ENCODE peak calls at places on chromosomes 3 and 15, in five cellular contexts. W is neural crest cell, R is heart right ventricle, V is bronchial epithelial cell, K is HFFc6. C is an unnamed sample.

GRCh38 chr15:101038327-101039003 is 119.3 kb downstream of the LRRK1 start:
- DNase-seq in R (no peak), W (no peak), V (no peak), K (no peak), C (no peak)

GRCh38 chr3:32296251-32297204 is 58.0 kb downstream of the CMTM8 start:
- DNase-seq in W (peak), V (peak), R (peak), K (peak), C (peak)

GRCh38 chr15:75037685-75038084 is 14.3 kb downstream of the PPCDC start:
- DNase-seq in W (no peak), V (peak), K (no peak), R (no peak), C (no peak)

GRCh38 chr15:55993804-55994539 is 560 bp upstream of the NEDD4 start:
- DNase-seq in R (no peak), K (peak), W (no peak), V (peak), C (peak)

GRCh38 chr3:55091381-55092225 is 163.7 kb upstream of the LRTM1 start:
- DNase-seq in W (no peak), R (no peak), V (peak), K (peak), C (no peak)

GRCh38 chr3:181709537-181710279 is 2.0 kb upstream of the SOX2 start:
- DNase-seq in V (peak), W (peak), K (peak), R (peak), C (no peak)

GRCh38 chr3:36959821-36960220 is 15.0 kb upstream of the TRANK1 start:
- DNase-seq in V (no peak), R (no peak), W (no peak), K (peak), C (no peak)

GRCh38 chr3:41893977-41894376 is 67.9 kb downstream of the ULK4 start:
- DNase-seq in V (peak), R (no peak), K (peak), W (no peak), C (no peak)

GRCh38 chr3:53346514-53346913 is 829 bp downstream of the DCP1A start:
- DNase-seq in R (no peak), V (peak), W (no peak), K (no peak), C (no peak)

GRCh38 chr3:187368251-187368733 is at the start of gene RTP4:
- DNase-seq in W (no peak), K (no peak), V (peak), R (no peak), C (no peak)

GRCh38 chr15:79887054-79887453 is 9.8 kb downstream of the MTHFS start:
- DNase-seq in V (no peak), R (no peak), W (no peak), K (no peak), C (no peak)

GRCh38 chr3:138452491-138452890 is 18.1 kb downstream of the ESYT3 start:
- DNase-seq in K (no peak), W (no peak), V (no peak), R (no peak), C (no peak)

GRCh38 chr3:83426311-83426710 is 1532.5 kb upstream of the CADM2 start:
- DNase-seq in V (no peak), K (no peak), R (no peak), W (no peak), C (no peak)

GRCh38 chr3:56254835-56255234 is 213.4 kb downstream of the ERC2 start:
- DNase-seq in W (no peak), K (no peak), R (no peak), V (peak), C (no peak)
- TF ChIP-seq CTCF in W (peak), K (peak), R (peak), V (peak), C (no peak)

DNA sequence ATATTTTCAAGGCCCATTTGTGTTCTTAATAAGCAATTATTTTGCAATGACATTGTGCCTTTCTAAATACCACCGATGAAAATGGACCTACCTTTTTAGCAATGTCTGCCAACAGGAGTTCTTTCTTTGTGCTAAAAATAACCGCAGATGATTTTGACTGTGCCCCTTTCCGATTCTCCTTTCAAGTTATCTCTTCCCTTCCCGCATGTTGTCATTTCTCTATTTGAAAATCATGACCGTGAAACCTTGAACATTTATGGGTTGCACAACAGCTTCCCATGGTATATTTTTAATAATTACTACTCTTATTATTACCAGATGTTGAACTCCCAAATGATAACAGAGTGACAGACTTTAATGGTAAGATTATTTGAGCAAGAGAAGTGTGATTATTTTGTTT is 10.3 kb upstream of the ETFA start:
- DNase-seq in V (no peak), W (no peak), R (no peak), K (no peak), C (no peak)
- TF ChIP-seq CTCF in V (no peak), W (no peak), R (no peak), K (no peak), C (no peak)

GRCh38 chr15:95922431-95922830 is 408.1 kb upstream of the NR2F2 start:
- DNase-seq in R (no peak), V (peak), W (no peak), K (no peak), C (no peak)
- TF ChIP-seq CTCF in R (no peak), V (no peak), W (no peak), K (no peak), C (no peak)

DNA sequence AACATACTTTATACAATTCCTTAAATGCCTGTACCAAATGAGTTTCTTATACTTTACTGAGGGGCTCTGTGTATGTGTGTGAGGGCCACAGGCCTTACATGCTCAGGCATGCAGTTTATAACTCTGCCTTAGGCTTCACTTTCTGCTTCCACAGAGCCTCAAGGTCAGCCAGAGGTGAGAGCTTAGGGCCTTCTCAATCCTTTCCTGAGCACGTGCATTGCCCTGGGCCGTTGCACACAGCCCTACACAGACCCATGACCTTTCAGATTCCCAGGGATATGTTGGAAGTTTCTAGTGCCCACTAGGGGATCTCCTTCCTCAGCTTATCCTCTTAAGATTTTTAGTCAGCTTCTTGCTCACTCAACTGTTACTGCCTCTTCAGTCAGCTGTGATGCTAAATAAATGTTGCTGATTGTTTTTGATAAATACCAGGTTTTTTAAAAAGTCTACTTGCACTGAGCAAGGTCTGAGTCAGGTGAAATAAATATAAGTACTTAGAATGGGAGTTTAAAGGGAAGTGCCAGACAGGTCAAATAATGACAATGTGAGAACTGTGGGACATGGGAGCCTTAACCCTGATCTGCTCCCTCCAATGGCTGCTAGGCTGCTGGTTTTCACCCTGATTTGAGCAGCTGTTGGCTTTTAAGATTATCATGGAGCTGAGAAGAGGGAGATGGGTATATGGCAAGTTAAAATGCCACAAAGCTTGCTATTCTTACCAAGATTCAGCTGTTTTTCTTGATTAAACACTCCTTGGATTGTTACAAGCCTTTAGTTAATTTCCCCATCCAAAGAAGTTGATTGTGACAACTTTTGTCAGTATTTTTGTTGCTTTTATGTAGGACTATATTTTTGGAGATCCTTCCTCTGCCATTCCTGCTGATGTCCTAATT is 169.5 kb downstream of the PLD1 start:
- DNase-seq in K (peak), W (no peak), R (no peak), V (peak), C (no peak)
- TF ChIP-seq CTCF in K (peak), W (no peak), R (no peak), V (no peak), C (no peak)

GRCh38 chr3:94310736-94311135 is 247.9 kb downstream of the NSUN3 start:
- DNase-seq in K (no peak), V (no peak), W (no peak), R (no peak), C (no peak)

GRCh38 chr3:94305835-94306685 is 243.2 kb downstream of the NSUN3 start:
- DNase-seq in W (no peak), V (no peak), R (no peak), K (no peak), C (no peak)

GRCh38 chr3:94307588-94307987 is 244.7 kb downstream of the NSUN3 start:
- DNase-seq in R (no peak), W (no peak), V (peak), K (no peak), C (no peak)

GRCh38 chr3:94311651-94312050 is 248.8 kb downstream of the NSUN3 start:
- DNase-seq in W (no peak), K (no peak), V (no peak), R (no peak), C (no peak)

DNA sequence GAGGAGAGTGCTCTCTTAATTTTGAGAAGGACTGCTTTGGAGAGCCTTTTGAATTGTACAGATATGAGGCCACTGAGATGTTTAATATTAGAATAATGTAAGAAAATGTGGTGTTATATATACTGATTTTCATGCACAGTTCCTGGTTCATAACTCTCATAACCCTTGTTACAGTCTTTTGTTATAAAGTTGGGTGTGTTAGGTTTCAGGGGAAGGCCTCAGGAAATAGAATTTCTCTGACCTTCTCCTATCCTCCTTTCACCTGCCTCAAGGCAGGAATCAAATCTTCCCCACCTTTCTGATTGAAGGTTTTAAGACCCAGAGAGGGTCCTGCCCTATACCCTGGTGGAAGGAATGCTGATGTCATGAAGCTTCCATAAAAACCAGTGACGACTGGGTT is 245.9 kb downstream of the NSUN3 start:
- DNase-seq in V (no peak), K (no peak), R (no peak), W (no peak), C (no peak)
- TF ChIP-seq CTCF in V (no peak), K (no peak), R (no peak), W (no peak), C (no peak)

GRCh38 chr15:73955326-73955725 is 29.1 kb downstream of the LOXL1 start:
- DNase-seq in K (no peak), R (no peak), V (no peak), W (no peak), C (no peak)
- TF ChIP-seq CTCF in K (no peak), R (no peak), V (no peak), W (no peak), C (no peak)

DNA sequence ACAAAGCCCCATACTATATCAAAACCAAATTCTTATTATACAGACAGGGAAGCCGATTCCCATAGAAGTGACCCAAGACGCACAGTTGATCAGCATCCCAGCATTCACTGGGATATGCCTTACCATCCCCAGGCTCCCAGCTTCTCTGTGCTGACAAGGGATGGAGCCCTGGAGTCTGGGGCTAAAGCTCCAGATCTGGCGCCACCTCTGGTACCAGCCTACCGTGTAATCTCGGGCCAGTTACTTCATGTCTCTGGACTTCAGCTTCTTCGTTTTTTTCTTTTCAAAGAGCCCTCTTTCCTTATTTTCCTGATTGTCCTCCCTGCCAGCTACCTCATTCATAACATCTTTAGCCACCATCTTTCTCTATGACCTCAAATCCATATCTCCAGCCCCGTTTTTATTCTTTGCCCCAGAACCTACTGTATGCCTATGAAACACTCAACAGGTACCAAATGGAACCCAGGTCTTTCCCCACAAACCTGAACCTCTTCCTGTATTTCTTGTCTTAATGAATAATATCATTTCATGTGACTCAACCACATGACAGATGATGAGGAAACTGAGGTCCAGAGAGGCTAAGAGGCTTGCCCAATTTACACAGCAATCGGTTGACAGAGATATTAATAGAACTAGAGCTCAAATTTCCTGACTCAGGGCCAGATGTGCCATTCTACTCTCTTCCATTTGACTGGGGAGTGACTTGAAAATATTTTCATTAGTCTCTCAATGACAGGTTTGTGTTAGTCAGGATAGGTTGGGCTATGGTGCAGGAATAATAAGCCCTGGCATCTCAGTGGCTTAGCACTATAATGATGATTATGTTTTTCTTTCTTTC is 85.4 kb upstream of the TLE3 start:
- DNase-seq in K (no peak), W (no peak), R (no peak), V (peak), C (no peak)
- TF ChIP-seq CTCF in K (peak), W (no peak), R (no peak), V (no peak), C (no peak)

DNA sequence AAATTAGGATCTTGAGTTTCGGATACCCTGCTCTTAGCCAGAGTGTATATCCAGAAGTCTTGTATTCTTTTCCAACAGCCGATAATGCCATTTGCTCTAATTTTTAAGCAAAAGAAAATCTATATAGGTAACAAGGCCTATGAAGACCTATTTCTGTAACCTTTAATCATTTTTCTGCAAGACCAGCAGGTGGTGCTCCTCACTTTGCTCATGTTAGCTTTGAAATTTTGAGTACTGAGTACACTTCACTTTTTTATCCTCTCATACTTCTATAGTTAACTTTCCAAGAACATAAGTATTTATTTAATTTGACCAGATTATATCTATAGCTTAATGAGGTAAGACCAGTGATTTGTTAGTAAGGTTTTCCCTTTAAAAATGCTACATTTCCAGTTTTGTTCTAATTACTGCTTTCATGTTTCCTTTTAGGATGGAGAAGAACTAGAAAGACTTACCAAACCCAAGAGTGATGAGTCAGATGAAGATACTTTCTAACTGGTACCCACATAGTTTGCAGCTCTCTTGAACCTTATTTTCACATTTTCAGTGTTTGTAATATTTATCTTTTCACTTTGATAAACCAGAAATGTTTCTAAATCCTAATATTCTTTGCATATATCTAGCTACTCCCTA is 20.5 kb downstream of the SLC35A5 start:
- DNase-seq in W (peak), K (peak), R (no peak), V (peak), C (no peak)
- TF ChIP-seq CTCF in W (peak), K (peak), R (peak), V (peak), C (peak)